ENCODE peak calls at places on chromosomes 16 and 17, in ten cellular contexts. Y is fibroblast of lung, A is AG09309, G is ascending aorta, U is cardiac fibroblast, J is upper lobe of right lung, O is pancreas, R is ovary, E is BJ, X is left ventricle myocardium inferior. F is an unnamed sample.

GRCh38 chr17:66423436-66423922 is 121.1 kb downstream of the PRKCA start:
- DNase-seq in Y (no peak), A (no peak), G (no peak), U (no peak), J (no peak), O (no peak), R (no peak), E (no peak), X (no peak), F (no peak)

GRCh38 chr16:1642148-1642547 is 30.0 kb downstream of the CRAMP1 start:
- DNase-seq in Y (no peak), A (no peak), G (no peak), U (no peak), J (no peak), O (no peak), R (no peak), E (no peak), X (peak; percentile 65), F (no peak)

GRCh38 chr17:15649861-15650391 is 30.4 kb upstream of the FBXW10B start:
- DNase-seq in Y (peak; percentile 56), A (no peak), G (no peak), U (peak; percentile 40), J (no peak), O (no peak), R (no peak), E (no peak), X (no peak), F (no peak)

GRCh38 chr17:29569245-29569950 is 897 bp downstream of the TP53I13 start:
- DNase-seq in Y (no peak), A (no peak), G (no peak), U (no peak), J (peak; percentile 54), O (peak; percentile 67), R (peak; percentile 14), E (no peak), X (no peak), F (no peak)

GRCh38 chr17:10875984-10876555 is 38.2 kb upstream of the PIRT start:
- DNase-seq in Y (peak; percentile 17), A (no peak), G (no peak), U (peak; percentile 26), J (peak; percentile 64), O (peak; percentile 46), R (no peak), E (no peak), X (no peak), F (no peak)

GRCh38 chr16:30494028-30494427 is 21.5 kb downstream of the ITGAL start:
- DNase-seq in Y (no peak), A (no peak), G (no peak), U (no peak), J (no peak), O (no peak), R (no peak), E (no peak), X (no peak), F (no peak)

GRCh38 chr17:40751065-40751464 is 4.1 kb downstream of the KRT25 start:
- DNase-seq in Y (no peak), A (no peak), G (no peak), U (no peak), J (no peak), O (no peak), R (no peak), E (no peak), X (no peak), F (no peak)

GRCh38 chr17:80720624-80721577 is 176.3 kb downstream of the RPTOR start:
- DNase-seq in Y (peak; percentile 62), A (no peak), G (no peak), U (peak; percentile 24), J (no peak), O (peak; percentile 38), R (peak; percentile 34), E (no peak), X (no peak), F (no peak)

DNA sequence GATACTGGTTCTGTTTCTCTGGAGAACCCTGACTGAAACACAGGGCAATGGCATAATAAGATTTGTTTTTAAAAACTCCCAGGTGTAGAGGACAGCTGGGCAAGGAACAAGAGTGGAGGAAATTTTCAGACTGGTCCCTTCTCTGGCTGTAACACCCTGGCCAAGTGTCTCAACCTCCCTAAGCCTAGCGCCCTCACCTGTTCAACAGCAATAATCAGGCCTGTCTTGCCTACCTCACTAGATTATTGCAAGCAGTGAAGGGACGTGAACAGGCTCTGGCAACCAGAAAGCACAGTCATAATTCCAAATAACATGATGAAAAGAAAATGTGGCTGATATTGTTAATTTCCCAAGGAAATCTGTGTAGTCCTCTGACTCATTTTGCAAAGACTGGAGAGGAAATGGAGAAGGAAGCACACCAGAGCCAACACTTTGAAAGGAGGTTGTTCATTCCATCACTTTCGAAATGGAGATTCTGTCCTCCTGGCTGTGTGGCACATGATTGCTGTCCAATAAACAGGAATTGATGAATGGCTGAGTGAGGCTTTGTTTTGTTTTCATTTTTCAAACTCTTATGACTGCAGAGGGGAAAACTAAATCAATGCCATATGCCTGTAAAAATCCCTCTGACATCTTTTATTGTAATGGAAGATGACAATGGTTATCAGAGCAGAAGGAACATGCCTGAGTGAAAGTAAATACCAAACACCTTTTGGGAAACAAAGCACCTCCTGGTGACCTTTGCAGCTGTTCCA is 87.4 kb upstream of the HLF start:
- DNase-seq in Y (no peak), A (no peak), G (no peak), U (no peak), J (no peak), O (no peak), R (no peak), E (no peak), X (no peak), F (peak; percentile 16)
- TF ChIP-seq CTCF in Y (no peak), A (peak; percentile 7), G (no peak), U (peak; percentile 8), J (no peak), O (no peak), R (no peak), E (no peak), X (no peak), F (peak; percentile 13)

DNA sequence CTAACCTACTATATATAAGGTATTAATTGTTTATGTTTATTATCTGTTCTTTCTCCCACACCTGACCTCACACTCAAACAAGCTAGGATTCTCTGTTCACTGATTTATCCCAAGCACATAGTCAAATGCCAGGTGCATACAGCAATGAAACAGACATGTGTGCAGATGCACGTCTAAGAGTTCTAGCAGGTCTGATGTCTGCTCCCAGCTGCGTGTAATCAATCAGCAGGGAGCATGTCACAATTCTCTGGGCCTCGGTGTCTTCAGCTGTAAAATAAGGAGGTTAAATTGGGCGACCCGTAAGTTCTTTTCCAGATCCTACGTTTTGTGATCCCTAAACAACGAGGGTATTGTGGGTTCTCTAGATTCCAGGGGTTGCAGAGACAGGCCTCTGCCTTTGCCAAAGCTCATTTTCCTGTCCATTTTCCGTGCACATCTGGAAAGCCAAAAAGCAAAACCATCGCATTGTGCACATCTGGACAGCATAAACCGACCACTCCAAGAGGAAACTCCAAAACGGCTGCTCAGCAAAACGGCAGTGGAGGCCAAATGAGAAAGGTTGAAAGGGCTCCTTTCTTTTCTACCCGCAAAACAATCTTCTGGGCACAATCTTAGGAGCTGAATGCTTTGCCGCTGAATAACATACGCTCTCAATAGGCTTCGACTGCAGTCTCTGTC is 426.5 kb downstream of the SLC39A11 start:
- DNase-seq in Y (peak; percentile 68), A (no peak), G (no peak), U (no peak), J (no peak), O (no peak), R (no peak), E (no peak), X (no peak), F (peak; percentile 84)
- H3K4me3 ChIP-seq in Y (no peak overlapping the region), A (no peak overlapping the region), G (no peak overlapping the region), U (no peak overlapping the region), J (no peak overlapping the region), O (no peak overlapping the region), R (no peak overlapping the region), E (no peak overlapping the region), X (no peak overlapping the region), F (no peak overlapping the region)

DNA sequence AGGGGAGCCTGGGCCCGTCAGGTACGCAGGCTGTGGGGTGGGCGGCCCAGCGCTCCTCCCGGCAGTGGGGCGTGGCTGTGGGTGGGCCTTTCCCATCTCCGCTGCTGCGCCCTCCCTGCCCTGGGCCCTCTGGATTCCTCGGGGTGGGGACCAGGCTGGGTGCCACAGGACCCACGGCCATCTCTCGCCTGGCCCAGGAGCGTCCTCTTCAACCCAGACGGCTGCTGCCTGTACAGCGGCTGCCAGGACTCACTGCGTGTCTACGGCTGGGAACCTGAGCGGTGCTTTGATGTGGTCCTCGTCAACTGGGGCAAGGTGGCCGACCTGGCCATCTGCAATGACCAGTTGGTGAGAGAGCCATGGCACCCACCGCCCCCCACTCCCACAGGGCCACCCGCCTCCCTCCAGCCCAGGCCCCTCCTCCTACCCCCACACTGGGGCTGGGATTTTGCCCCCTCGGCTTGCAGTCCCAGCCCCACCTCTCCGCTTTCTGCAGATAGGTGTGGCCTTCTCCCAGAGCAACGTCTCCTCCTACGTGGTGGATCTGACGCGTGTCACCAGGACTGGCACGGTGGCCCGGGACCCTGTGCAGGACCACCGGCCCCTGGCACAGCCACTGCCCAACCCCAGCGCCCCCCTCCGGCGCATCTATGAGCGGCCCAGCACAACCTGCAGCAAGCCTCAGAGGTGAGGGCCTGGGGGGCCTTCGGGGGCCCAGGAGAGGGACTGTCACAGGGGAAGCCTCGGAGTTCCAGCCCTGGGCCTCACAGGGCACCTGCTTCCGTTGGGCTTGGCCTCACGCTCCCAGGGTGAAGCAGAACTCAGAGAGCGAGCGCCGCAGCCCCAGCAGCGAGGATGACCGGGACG is 17.2 kb downstream of the KATNB1 start:
- DNase-seq in Y (no peak), A (no peak), G (no peak), U (no peak), J (no peak), O (peak; percentile 71), R (no peak), E (no peak), X (peak; percentile 7), F (no peak)
- TF ChIP-seq CTCF in Y (no peak), A (no peak), G (no peak), U (no peak), J (no peak), O (no peak), R (no peak), E (no peak), X (no peak), F (no peak)

GRCh38 chr17:38466346-38467315 is 38.4 kb downstream of the ARHGAP23 start:
- DNase-seq in Y (no peak), A (no peak), G (no peak), U (no peak), J (no peak), O (no peak), R (peak; percentile 33), E (no peak), X (peak; percentile 42), F (no peak)

GRCh38 chr17:38467491-38467890 is 39.2 kb downstream of the ARHGAP23 start:
- DNase-seq in Y (no peak), A (no peak), G (no peak), U (no peak), J (no peak), O (no peak), R (no peak), E (no peak), X (no peak), F (no peak)

GRCh38 chr17:38464723-38465419 is 36.6 kb downstream of the ARHGAP23 start:
- DNase-seq in Y (peak; percentile 96), A (peak; percentile 85), G (peak; percentile 67), U (peak; percentile 98), J (peak; percentile 86), O (no peak), R (peak; percentile 94), E (peak; percentile 77), X (peak; percentile 84), F (no peak)

GRCh38 chr17:38464251-38464722 is 36.0 kb downstream of the ARHGAP23 start:
- DNase-seq in Y (no peak), A (no peak), G (peak; percentile 38), U (peak; percentile 68), J (no peak), O (no peak), R (no peak), E (no peak), X (peak; percentile 68), F (no peak)

DNA sequence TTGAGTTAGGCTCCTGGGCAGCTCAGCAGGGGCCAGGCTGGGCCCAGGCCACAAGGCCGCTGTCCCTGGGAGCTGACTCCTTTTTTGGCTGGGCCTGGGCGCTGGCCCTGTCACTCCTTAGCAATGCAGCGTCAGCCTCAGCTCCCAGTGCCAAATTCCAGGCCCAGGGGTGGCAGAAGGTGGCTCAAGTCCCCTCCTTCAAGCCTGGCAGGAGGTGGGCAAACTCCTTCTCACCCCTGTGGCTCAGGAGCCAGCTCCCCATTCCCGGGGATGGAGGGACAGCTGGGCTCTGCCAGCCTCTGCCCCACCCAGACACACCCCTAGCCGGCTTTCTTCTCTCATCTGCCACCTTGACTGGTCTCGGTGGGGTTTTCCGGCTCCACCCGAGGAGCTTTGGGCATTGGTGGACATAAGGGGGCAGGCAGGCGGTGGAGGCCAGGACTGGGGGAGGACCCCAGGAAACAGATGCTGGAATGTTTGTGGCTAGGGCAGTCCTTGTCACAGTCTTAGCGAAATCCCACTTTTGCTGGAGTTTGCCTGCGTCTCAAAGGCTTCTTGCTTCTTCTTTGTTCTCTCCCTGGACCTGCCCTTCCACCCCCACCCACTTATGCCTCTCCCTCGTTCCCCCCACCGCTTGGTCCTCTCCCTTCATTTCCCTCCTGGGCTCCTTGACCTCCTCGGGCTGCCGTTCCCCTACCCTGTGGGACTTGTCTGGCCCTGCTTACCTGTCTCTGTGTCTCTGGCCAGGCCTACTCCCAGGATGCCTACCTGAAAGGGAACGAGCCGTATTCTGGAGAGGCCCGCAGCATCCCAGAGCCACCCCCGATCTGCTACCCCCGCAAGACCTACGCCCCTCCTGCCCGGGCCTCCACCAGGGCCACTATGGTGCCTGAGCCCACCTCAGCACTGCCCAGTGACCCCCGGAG is 37.4 kb downstream of the ARHGAP23 start:
- DNase-seq in Y (no peak), A (no peak), G (peak; percentile 59), U (no peak), J (no peak), O (no peak), R (peak; percentile 61), E (peak; percentile 51), X (peak; percentile 72), F (no peak)
- H3K4me3 ChIP-seq in Y (peak overlapping the region; percentile 82), A (peak overlapping the region; percentile 57), G (peak overlapping the region; percentile 66), U (peak overlapping the region; percentile 39), J (peak overlapping the region; percentile 50), O (no peak overlapping the region), R (peak overlapping the region; percentile 55), E (peak overlapping the region; percentile 45), X (peak overlapping the region; percentile 67), F (peak overlapping the region; percentile 36)